ENCODE peak calls at places on chromosomes 2 and 18, in six cellular contexts. J is lower lobe of right lung; K is left ventricle myocardium inferior; G is ovary; S is natural killer cell treated with Interleukin-12 subunit alpha and Interleukin-12 subunit beta and Interleukin-15 and Interleukin-18, amount 100 ng/mL, for 72 hours; F is posterior vena cava. D is an unnamed sample.

GRCh38 chr18:21763846-21764646 is 23.5 kb downstream of the MIB1 start:
- DNase-seq in G (no peak), J (no peak), S (no peak), K (no peak), F (no peak), D (no peak)

GRCh38 chr2:238728322-238729260 is 119.3 kb upstream of the TWIST2 start:
- DNase-seq in G (peak; percentile 30), F (no peak), K (no peak), S (no peak), J (no peak), D (no peak)

GRCh38 chr2:32135409-32135808 is 30.3 kb upstream of the SLC30A6 start:
- DNase-seq in S (no peak), G (no peak), J (no peak), K (no peak), F (no peak), D (peak; percentile 70)

GRCh38 chr2:125037135-125037653 is 1012.1 kb downstream of the CNTNAP5 start:
- DNase-seq in S (no peak), G (no peak), F (no peak), K (no peak), J (no peak), D (no peak)

GRCh38 chr2:44833123-44834069 is 108.1 kb upstream of the SIX3 start:
- DNase-seq in S (no peak), J (no peak), F (no peak), G (no peak), K (no peak), D (no peak)

GRCh38 chr18:44742741-44743311 is 62.1 kb downstream of the SETBP1 start:
- DNase-seq in K (peak; percentile 54), G (peak; percentile 93), J (no peak), F (no peak), S (no peak), D (no peak)

GRCh38 chr2:175004730-175004979 is 526 bp downstream of the CHN1 start:
- DNase-seq in S (no peak), F (no peak), J (no peak), K (peak; percentile 29), G (no peak), D (peak; percentile 54)

GRCh38 chr18:70390366-70391090 is 101.7 kb downstream of the SOCS6 start:
- DNase-seq in J (no peak), G (no peak), S (no peak), K (no peak), F (no peak), D (no peak)

GRCh38 chr2:25632396-25632795 is 41.0 kb downstream of the DTNB start:
- DNase-seq in G (no peak), F (no peak), J (no peak), S (no peak), K (no peak), D (no peak)

GRCh38 chr2:205352593-205352992 is 329.7 kb upstream of the NRP2 start:
- DNase-seq in J (no peak), S (no peak), F (no peak), K (no peak), G (no peak), D (no peak)

GRCh38 chr2:30424231-30424630 is 22.8 kb upstream of the LCLAT1 start:
- DNase-seq in J (no peak), K (no peak), F (no peak), G (no peak), S (no peak), D (no peak)

GRCh38 chr18:36695806-36696205 is 133.0 kb downstream of the TPGS2 start:
- DNase-seq in G (no peak), S (no peak), J (no peak), K (no peak), F (no peak), D (no peak)

GRCh38 chr18:11861583-11862288 is 10.5 kb downstream of the CHMP1B start:
- DNase-seq in G (no peak), K (no peak), F (no peak), S (peak; percentile 23), J (no peak), D (no peak)

GRCh38 chr2:626491-627339 is 50.5 kb downstream of the TMEM18 start:
- DNase-seq in F (no peak), J (no peak), K (no peak), G (no peak), S (no peak), D (no peak)

GRCh38 chr2:19881866-19882265 is 19.9 kb downstream of the TTC32 start:
- DNase-seq in F (peak; percentile 54), J (no peak), K (no peak), G (no peak), S (no peak), D (no peak)

GRCh38 chr2:60880633-60880987 is 764 bp upstream of the REL start:
- DNase-seq in K (no peak), G (no peak), F (no peak), S (no peak), J (no peak), D (no peak)

GRCh38 chr2:40760071-40760666 is 308.3 kb upstream of the SLC8A1 start:
- DNase-seq in J (no peak), F (no peak), S (no peak), G (peak; percentile 19), K (no peak), D (peak; percentile 53)

GRCh38 chr2:168056242-168056641 is 191.2 kb downstream of the STK39 start:
- DNase-seq in S (no peak), F (no peak), K (no peak), G (no peak), J (no peak), D (no peak)

GRCh38 chr18:51273435-51273834 is 76.0 kb upstream of the MEX3C start:
- DNase-seq in J (no peak), G (no peak), S (no peak), F (no peak), K (no peak), D (no peak)

GRCh38 chr18:49878567-49878966 is 65.2 kb upstream of the ACAA2 start:
- DNase-seq in F (no peak), S (no peak), G (no peak), K (no peak), J (no peak), D (no peak)

GRCh38 chr18:23209031-23209430 is 73.7 kb downstream of the CABLES1 start:
- DNase-seq in F (peak; percentile 28), K (no peak), G (no peak), J (no peak), S (no peak), D (peak; percentile 73)

GRCh38 chr2:219285894-219286425 is 6.8 kb downstream of the DNAJB2 start:
- DNase-seq in J (no peak), G (peak; percentile 76), S (no peak), K (no peak), F (peak; percentile 69), D (peak; percentile 92)

GRCh38 chr2:241901018-241901380 is 31.5 kb downstream of the RTP5 start:
- DNase-seq in G (no peak), K (no peak), S (no peak), J (peak; percentile 41), F (no peak), D (no peak)

GRCh38 chr2:216350214-216350789 is 22.0 kb downstream of the MARCHF4 start:
- DNase-seq in J (no peak), G (no peak), F (no peak), S (no peak), K (no peak), D (peak; percentile 44)

GRCh38 chr2:216149741-216150140 is 40.6 kb downstream of the XRCC5 start:
- DNase-seq in G (no peak), F (no peak), K (no peak), S (no peak), J (no peak), D (no peak)

GRCh38 chr18:6537468-6537867 is 122.8 kb upstream of the L3MBTL4 start:
- DNase-seq in K (no peak), S (no peak), J (no peak), F (no peak), G (no peak), D (no peak)

GRCh38 chr2:105865222-105865913 is 120.7 kb downstream of the NCK2 start:
- DNase-seq in J (no peak), K (no peak), F (no peak), S (no peak), G (no peak), D (no peak)

GRCh38 chr2:239689985-239690384 is 289.2 kb upstream of the HDAC4 start:
- DNase-seq in J (peak; percentile 21), K (no peak), F (no peak), G (no peak), S (peak; percentile 10), D (no peak)

GRCh38 chr2:31931916-31932315 is 78.9 kb downstream of the MEMO1 start:
- DNase-seq in K (no peak), G (no peak), S (no peak), J (no peak), F (no peak), D (no peak)

GRCh38 chr2:26847663-26848335 is at the start of gene DPYSL5:
- DNase-seq in G (peak; percentile 20), K (no peak), S (no peak), F (no peak), J (no peak), D (peak; percentile 43)

GRCh38 chr2:216777637-216778273 is 82.1 kb downstream of the TNP1 start:
- DNase-seq in K (no peak), J (no peak), G (no peak), S (no peak), F (no peak), D (peak; percentile 82)

GRCh38 chr2:121960251-121960650 is 204.8 kb downstream of the TSN start:
- DNase-seq in J (no peak), F (no peak), S (no peak), G (no peak), K (no peak), D (no peak)

GRCh38 chr18:5294113-5294617 is 1.4 kb downstream of the ZBTB14 start:
- DNase-seq in F (no peak), K (peak; percentile 49), J (peak; percentile 70), S (no peak), G (no peak), D (peak; percentile 27)

GRCh38 chr2:130336877-130337734 is 5.6 kb upstream of the IMP4 start:
- DNase-seq in K (peak; percentile 70), J (peak; percentile 71), S (no peak), F (no peak), G (peak; percentile 71), D (peak; percentile 87)

GRCh38 chr2:95346236-95346737 is 49.1 kb downstream of the KCNIP3 start:
- DNase-seq in K (peak; percentile 79), G (peak; percentile 77), S (peak; percentile 57), F (peak; percentile 90), J (peak; percentile 63), D (peak; percentile 17)

GRCh38 chr18:57621252-57621607 is 406 bp downstream of the NARS1 start:
- DNase-seq in S (peak; percentile 64), K (no peak), F (no peak), G (no peak), J (no peak), D (no peak)